ENCODE peak calls at places on chromosomes 5 and 9, in nine cellular contexts. H, O, C, W, M, I, S, L and K are unnamed samples.

GRCh38 chr9:37761511-37761910 is 7.9 kb downstream of the TRMT10B start:
- DNase-seq in I (no peak), S (peak), O (no peak), C (no peak), M (no peak), W (no peak), H (no peak), L (no peak), K (no peak)

GRCh38 chr5:149898811-149899210 is 45.8 kb downstream of the PDE6A start:
- DNase-seq in M (no peak), H (no peak), L (no peak), O (no peak), S (no peak), W (no peak), I (no peak), C (no peak), K (no peak)

GRCh38 chr5:140103154-140103553 is 10.8 kb upstream of the PURA start:
- DNase-seq in W (no peak), M (no peak), C (no peak), O (no peak), H (no peak), I (no peak), L (no peak), S (no peak), K (no peak)

GRCh38 chr9:19030899-19031298 is 2.1 kb downstream of the SAXO1 start:
- DNase-seq in S (peak), I (no peak), L (no peak), H (no peak), O (no peak), W (no peak), M (no peak), C (no peak), K (no peak)

GRCh38 chr9:6598249-6598725 is 47.2 kb downstream of the GLDC start:
- DNase-seq in M (no peak), H (no peak), S (peak), O (no peak), L (no peak), I (no peak), W (no peak), C (no peak), K (no peak)

GRCh38 chr5:173925449-173926071 is 37.4 kb downstream of the CPEB4 start:
- DNase-seq in W (no peak), L (no peak), I (peak), O (no peak), C (peak), S (peak), H (peak), M (no peak), K (peak)

GRCh38 chr5:8693341-8693844 is 824.4 kb downstream of the MTRR start:
- DNase-seq in L (no peak), M (no peak), S (no peak), O (no peak), W (no peak), I (no peak), C (no peak), H (no peak), K (no peak)

GRCh38 chr9:105539452-105539851 is 18.5 kb upstream of the FKTN start:
- DNase-seq in H (no peak), L (no peak), S (no peak), C (no peak), W (no peak), I (peak), O (no peak), M (no peak), K (no peak)

GRCh38 chr5:148902478-148902877 is 76.1 kb downstream of the ADRB2 start:
- DNase-seq in H (no peak), I (no peak), O (no peak), S (no peak), L (no peak), W (no peak), M (no peak), C (no peak), K (no peak)

GRCh38 chr5:42360061-42360460 is 63.2 kb upstream of the GHR start:
- DNase-seq in H (peak), M (no peak), S (peak), C (no peak), L (no peak), W (no peak), I (no peak), O (no peak), K (peak)

GRCh38 chr9:131418143-131419028 is 24.5 kb downstream of the PRRC2B start:
- DNase-seq in M (no peak), H (peak), I (no peak), O (no peak), C (peak), S (peak), W (no peak), L (peak), K (peak)

DNA sequence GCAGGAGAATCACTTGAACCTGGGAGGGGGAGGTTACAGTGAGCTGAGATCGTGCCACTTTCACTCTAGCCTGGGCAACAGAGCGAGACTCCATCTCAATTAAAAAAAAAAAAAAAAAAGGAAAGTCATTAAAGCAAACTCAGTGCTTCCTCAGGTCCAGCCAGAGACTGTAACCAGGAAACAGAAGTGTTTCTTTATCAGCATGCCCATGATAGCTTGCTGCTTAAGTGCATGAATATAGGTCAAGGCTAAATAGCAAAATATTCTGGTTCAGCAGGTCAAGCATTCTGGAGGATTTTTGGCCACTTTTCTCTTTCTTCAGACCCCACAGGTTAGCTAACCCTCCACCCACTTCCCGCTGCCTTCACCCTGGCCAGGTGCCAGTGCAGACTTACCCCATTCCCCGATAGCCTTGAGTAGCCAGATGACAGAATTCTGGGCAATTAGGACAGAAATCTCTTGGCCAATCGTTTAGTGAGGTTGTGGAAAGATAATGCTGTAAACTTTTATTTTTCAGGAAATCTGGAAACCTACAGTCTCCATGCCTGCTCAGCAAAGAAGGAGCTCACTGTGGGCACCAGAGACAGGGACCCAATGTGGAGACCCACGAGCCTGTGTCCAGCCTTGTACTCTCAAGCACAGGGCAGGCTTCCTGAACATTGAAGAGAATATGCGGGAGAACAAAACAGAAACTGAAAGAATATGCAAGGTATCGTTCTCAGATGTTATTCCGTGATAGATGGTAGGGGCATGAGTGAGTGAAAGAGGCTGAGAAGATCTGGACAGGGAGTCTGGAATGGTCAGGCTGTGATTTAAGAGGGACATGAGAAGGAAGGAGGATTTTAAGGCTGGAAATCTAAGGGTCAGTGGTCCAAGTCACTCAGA is 4.2 kb upstream of the UGT3A2 start:
- DNase-seq in C (no peak), I (no peak), L (peak), S (no peak), M (no peak), H (peak), O (no peak), W (no peak), K (peak)
- H3K4me3 ChIP-seq in C (peak), I (peak), L (no peak), S (peak), M (no peak), H (no peak), O (no peak), W (no peak), K (peak)

GRCh38 chr5:178149199-178149932 is 4.3 kb downstream of the NHP2 start:
- DNase-seq in H (no peak), M (no peak), S (peak), I (no peak), W (no peak), C (no peak), L (no peak), O (no peak), K (no peak)
- TF ChIP-seq POLR2A in H (no peak), M (no peak), S (no peak), I (no peak), W (no peak), C (no peak), L (no peak), O (no peak), K (no peak)

GRCh38 chr9:133369923-133370322 is 5.9 kb downstream of the SURF4 start:
- DNase-seq in L (no peak), W (no peak), H (no peak), I (no peak), M (no peak), O (no peak), C (no peak), S (no peak), K (no peak)
- H3K4me3 ChIP-seq in L (no peak), W (no peak), H (no peak), I (no peak), M (no peak), O (no peak), C (no peak), S (no peak), K (no peak)

GRCh38 chr5:116574682-116575634 is at the start of gene SEMA6A:
- DNase-seq in O (peak), S (peak), H (peak), C (peak), W (peak), L (peak), I (peak), M (peak), K (peak)
- TF ChIP-seq POLR2A in O (peak), S (no peak), H (no peak), C (peak), W (no peak), L (peak), I (no peak), M (peak), K (peak)

DNA sequence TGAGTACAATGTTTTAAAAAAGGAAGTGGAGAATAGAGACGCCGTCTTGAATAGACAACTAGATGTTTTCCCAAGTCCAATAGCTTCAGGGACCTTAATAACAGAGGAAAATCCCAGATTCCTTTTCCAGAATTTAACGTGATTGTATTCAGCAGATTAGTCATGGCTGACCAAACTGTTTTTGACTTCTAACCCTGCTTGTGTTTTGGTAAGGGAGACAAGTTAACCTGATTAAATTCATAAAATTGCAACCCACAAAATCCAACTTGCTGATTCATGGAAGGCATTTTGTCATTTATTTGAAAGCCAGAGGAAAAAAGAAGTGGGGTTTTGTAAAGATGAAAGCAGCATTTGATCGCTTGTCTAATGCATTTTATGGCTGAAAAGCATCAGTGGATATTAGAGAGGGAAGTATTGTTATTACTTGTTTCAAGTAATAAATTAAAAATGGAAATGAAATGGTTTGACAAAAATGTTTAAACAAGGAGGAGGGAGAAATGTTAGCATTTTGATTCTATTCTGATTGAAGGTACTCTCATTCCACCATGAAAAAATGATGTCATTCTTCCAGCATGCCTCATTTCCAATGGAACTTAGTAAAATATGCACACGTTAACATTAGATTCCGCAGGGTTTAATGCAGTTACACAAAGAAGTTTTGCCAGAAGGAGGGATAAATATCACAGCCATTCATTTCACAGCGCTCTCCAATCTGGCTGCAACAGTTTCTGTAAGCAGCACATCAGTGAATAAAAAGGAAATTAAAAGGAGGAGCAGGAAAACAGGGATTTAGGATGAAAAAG is 314.6 kb downstream of the PRR16 start:
- DNase-seq in W (no peak), C (no peak), M (no peak), I (no peak), S (peak), O (no peak), H (no peak), L (no peak), K (no peak)
- H3K4me3 ChIP-seq in W (no peak), C (no peak), M (no peak), I (no peak), S (peak), O (no peak), H (no peak), L (no peak), K (no peak)

DNA sequence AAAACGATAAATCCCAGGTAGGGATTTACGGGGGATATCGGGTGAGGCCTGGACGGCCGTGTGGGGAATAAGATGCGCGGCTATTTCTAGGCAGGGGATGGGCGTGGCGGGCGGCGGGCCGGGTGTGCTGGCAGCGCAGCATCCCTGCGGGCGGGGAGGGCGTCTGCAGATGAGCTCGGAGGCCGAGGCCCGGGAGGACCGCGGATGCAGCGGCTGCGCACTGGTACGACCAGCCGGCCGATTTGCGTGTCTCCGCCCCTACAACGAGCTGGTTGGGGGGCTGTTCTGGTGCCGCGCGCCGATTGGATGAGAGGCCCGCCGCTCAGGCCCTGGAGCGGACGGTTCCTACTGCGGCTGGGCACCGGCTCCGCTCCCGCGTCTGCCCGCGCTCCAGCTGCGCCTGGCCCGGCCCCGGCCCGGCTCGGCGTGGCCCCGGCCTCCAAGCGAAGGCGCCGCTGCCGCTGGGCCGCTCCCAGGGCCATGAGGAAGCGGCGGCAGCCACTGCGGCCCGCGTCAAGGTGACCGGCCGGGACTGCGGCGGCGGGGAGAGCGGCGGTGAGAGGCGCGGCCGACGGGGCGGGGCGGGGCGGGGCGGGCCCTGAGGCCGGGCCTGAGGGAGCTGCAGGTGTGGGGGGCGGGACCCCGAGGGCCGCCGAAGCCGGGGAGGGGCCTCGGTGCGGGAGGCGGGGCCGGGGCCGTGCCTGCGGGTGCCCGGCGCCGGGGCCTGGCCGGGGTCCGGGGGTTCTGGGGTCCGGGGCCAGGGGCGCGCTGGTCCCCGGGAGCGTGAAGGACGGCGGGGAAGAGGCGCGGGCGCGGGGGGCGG is at the start of gene RALGPS1:
- DNase-seq in L (peak), C (peak), I (peak), M (peak), S (peak), O (peak), W (peak), H (peak), K (peak)
- TF ChIP-seq POLR2A in L (no peak), C (peak), I (peak), M (no peak), S (no peak), O (no peak), W (no peak), H (no peak), K (no peak)